ENCODE peak calls at places on chromosome 19, in four cellular contexts. One of them, this sample, is unnamed.

GRCh38 chr19:22600690-22601648 is 33.2 kb upstream of the ZNF492 start:
- DNase-seq in left ventricle myocardium inferior: no peak
- DNase-seq in endothelial cell: no peak
- DNase-seq in HCT116: no peak
- DNase-seq in this sample: no peak

GRCh38 chr19:40599331-40600085 is 1.7 kb upstream of the LTBP4 start:
- DNase-seq in left ventricle myocardium inferior: no peak
- DNase-seq in endothelial cell: no peak
- DNase-seq in HCT116: no peak
- DNase-seq in this sample: no peak

GRCh38 chr19:45591004-45591637 is 6.5 kb upstream of the OPA3 start:
- DNase-seq in left ventricle myocardium inferior: no peak
- DNase-seq in endothelial cell: peak; percentile 60
- DNase-seq in HCT116: no peak
- DNase-seq in this sample: no peak

GRCh38 chr19:5743640-5744039 is 23.2 kb downstream of the CATSPERD start:
- DNase-seq in left ventricle myocardium inferior: no peak
- DNase-seq in endothelial cell: no peak
- DNase-seq in HCT116: no peak
- DNase-seq in this sample: no peak

GRCh38 chr19:34731019-34731829 is 2.8 kb upstream of the ZNF181 start:
- DNase-seq in left ventricle myocardium inferior: peak; percentile 22
- DNase-seq in endothelial cell: no peak
- DNase-seq in HCT116: no peak
- DNase-seq in this sample: no peak

GRCh38 chr19:31285744-31286143 is 63.5 kb downstream of the TSHZ3 start:
- DNase-seq in left ventricle myocardium inferior: no peak
- DNase-seq in endothelial cell: no peak
- DNase-seq in HCT116: no peak
- DNase-seq in this sample: no peak

GRCh38 chr19:29882719-29883105 is 59.3 kb upstream of the URI1 start:
- DNase-seq in left ventricle myocardium inferior: no peak
- DNase-seq in endothelial cell: no peak
- DNase-seq in HCT116: no peak
- DNase-seq in this sample: no peak

GRCh38 chr19:36141039-36141914 is 1.4 kb downstream of the CAPNS1 start:
- DNase-seq in left ventricle myocardium inferior: peak; percentile 88
- DNase-seq in endothelial cell: peak; percentile 85
- DNase-seq in HCT116: peak; percentile 83
- DNase-seq in this sample: peak; percentile 52

GRCh38 chr19:29798783-29799182 is 13.0 kb upstream of the CCNE1 start:
- DNase-seq in left ventricle myocardium inferior: no peak
- DNase-seq in endothelial cell: no peak
- DNase-seq in HCT116: no peak
- DNase-seq in this sample: no peak

GRCh38 chr19:17692566-17692965 is 4.4 kb upstream of the UNC13A start:
- DNase-seq in left ventricle myocardium inferior: no peak
- DNase-seq in endothelial cell: no peak
- DNase-seq in HCT116: no peak
- DNase-seq in this sample: no peak

GRCh38 chr19:14089662-14090508 is 666 bp downstream of the SAMD1 start:
- DNase-seq in left ventricle myocardium inferior: peak; percentile 58
- DNase-seq in endothelial cell: peak; percentile 57
- DNase-seq in HCT116: no peak
- DNase-seq in this sample: no peak

GRCh38 chr19:55044771-55045716 is 7.0 kb upstream of the GP6 start:
- DNase-seq in left ventricle myocardium inferior: no peak
- DNase-seq in endothelial cell: no peak
- DNase-seq in HCT116: no peak
- DNase-seq in this sample: no peak

GRCh38 chr19:45276284-45276687 is 25.2 kb downstream of the MARK4 start:
- DNase-seq in left ventricle myocardium inferior: no peak
- DNase-seq in endothelial cell: no peak
- DNase-seq in HCT116: no peak
- DNase-seq in this sample: no peak

GRCh38 chr19:47540748-47541147 is 25.9 kb upstream of the NAPA start:
- DNase-seq in left ventricle myocardium inferior: no peak
- DNase-seq in endothelial cell: no peak
- DNase-seq in HCT116: no peak
- DNase-seq in this sample: no peak
- TF ChIP-seq CTCF in left ventricle myocardium inferior: peak; percentile 25
- TF ChIP-seq CTCF in endothelial cell: no peak
- TF ChIP-seq CTCF in HCT116: peak; percentile 2
- TF ChIP-seq CTCF in this sample: no peak

DNA sequence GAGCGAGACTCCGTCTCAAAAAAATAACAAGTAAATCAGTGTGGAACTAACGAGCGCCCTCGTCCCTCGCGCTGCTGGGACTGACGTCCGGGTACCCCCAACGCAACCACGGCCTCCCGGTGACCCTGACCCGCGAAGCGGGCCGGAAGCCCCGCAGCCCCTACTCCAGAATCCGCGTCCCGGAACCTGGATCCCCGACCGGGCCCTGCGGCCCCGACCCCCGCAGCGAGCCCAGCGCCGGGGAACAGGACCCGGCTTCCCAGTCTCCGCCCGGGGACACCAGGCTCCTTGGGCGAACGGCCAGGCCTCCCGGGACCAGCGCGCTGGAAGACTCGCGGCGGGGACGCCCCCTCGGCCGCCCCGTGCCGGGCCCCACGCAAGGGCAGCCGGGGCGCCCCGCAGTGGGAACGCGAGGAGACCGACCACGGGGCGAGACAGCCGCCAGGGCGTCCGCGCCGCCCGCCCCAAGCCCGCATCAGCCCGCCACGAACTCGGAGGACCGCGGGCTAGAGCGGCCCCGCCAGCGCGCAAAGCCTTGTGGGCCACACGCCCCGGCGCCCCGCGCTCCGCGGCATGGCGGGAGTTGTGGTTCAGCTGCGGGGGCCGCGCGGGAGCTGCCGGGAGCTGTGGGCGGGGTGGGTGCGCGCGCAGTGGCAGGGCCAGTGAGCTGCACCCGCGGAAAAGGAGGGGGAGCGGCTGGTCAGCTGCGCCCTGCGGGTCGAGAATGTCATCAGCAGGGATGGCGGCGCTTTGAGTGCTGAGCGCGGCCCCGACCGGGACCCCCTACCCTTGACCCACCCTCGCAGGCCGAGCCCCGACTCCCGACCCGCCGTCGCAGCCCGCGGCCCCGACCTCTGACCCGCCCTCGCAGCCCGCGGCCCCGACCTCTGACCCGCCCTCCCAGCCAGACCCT is 7.5 kb upstream of the MADCAM1 start:
- DNase-seq in left ventricle myocardium inferior: peak; percentile 99
- DNase-seq in endothelial cell: peak; percentile 95
- DNase-seq in HCT116: peak; percentile 84
- DNase-seq in this sample: peak; percentile 68
- TF ChIP-seq CTCF in left ventricle myocardium inferior: no peak
- TF ChIP-seq CTCF in endothelial cell: peak; percentile 23
- TF ChIP-seq CTCF in HCT116: no peak
- TF ChIP-seq CTCF in this sample: no peak

DNA sequence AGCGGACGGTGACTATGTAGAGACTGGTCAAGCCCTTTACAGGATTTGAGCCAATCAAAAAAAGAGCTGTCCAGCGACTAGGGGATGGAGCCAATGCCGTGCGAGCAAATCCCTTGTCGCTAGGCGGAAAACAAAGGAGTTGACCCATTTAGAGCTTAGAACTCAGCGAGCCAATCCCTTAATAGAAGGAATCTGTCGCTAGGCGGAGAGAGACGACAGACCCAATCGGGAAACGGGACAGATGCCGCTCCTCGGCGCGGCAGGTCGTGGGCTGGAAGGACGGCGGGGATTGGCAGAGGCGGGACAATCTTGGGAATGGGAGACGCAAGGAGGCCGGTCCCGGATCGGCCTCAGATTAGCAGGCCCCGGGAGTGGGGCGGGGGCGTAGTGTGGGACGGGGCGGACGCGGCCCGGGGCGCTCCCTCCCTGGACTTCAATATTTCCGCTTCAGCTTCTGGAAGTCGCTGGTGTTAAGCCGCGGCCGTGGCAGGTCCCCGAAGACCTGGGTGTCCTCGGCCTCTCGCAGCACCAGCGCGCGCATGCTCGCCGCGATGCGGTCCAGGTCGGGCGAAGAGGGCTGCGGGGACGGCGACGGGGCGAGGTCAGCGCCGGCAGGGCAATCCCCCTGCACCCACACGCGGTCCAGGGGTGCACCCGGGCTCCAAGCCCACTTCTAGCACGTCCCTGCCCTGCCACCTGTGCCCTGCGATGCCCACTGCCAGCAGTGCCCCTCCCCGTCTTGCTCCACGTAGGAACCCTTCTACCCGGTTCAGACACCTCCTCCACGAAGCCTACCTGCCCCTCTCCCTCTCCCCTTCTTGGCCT is 2.3 kb upstream of the PNKP start:
- DNase-seq in left ventricle myocardium inferior: peak; percentile 94
- DNase-seq in endothelial cell: peak; percentile 98
- DNase-seq in HCT116: peak; percentile 100
- DNase-seq in this sample: peak; percentile 100
- TF ChIP-seq CTCF in left ventricle myocardium inferior: peak; percentile 29
- TF ChIP-seq CTCF in endothelial cell: no peak
- TF ChIP-seq CTCF in HCT116: no peak
- TF ChIP-seq CTCF in this sample: no peak

DNA sequence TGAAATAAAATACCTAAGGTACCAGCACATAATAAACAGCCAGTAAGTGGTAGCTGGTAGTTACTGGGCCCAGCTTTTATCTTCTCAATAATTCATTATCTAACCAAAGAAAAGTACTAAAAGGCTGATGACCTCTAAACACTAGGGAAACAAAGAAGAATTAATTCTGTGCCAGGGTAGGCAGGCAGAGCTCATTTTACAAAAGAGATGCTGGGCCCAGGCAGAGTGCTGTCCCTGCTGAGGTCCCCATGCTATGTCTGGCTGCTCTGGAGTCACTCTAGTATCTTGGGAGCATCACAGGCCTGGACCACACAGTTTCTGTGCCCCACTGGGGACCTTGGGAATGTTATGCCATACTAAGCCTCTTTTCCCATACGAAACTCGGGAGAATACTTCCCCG is 18.2 kb downstream of the ZNF507 start:
- DNase-seq in left ventricle myocardium inferior: no peak
- DNase-seq in endothelial cell: no peak
- DNase-seq in HCT116: no peak
- DNase-seq in this sample: no peak
- TF ChIP-seq CTCF in left ventricle myocardium inferior: no peak
- TF ChIP-seq CTCF in endothelial cell: no peak
- TF ChIP-seq CTCF in HCT116: no peak
- TF ChIP-seq CTCF in this sample: no peak

GRCh38 chr19:50661675-50662441 is 12.6 kb downstream of the C19orf81 start:
- DNase-seq in left ventricle myocardium inferior: no peak
- DNase-seq in endothelial cell: no peak
- DNase-seq in HCT116: no peak
- DNase-seq in this sample: no peak

GRCh38 chr19:50662442-50663279 is 13.4 kb downstream of the C19orf81 start:
- DNase-seq in left ventricle myocardium inferior: no peak
- DNase-seq in endothelial cell: no peak
- DNase-seq in HCT116: no peak
- DNase-seq in this sample: no peak

GRCh38 chr19:50664204-50664603 is 15.0 kb downstream of the C19orf81 start:
- DNase-seq in left ventricle myocardium inferior: no peak
- DNase-seq in endothelial cell: no peak
- DNase-seq in HCT116: no peak
- DNase-seq in this sample: no peak

GRCh38 chr19:50661087-50661486 is 11.8 kb downstream of the C19orf81 start:
- DNase-seq in left ventricle myocardium inferior: no peak
- DNase-seq in endothelial cell: no peak
- DNase-seq in HCT116: no peak
- DNase-seq in this sample: no peak

DNA sequence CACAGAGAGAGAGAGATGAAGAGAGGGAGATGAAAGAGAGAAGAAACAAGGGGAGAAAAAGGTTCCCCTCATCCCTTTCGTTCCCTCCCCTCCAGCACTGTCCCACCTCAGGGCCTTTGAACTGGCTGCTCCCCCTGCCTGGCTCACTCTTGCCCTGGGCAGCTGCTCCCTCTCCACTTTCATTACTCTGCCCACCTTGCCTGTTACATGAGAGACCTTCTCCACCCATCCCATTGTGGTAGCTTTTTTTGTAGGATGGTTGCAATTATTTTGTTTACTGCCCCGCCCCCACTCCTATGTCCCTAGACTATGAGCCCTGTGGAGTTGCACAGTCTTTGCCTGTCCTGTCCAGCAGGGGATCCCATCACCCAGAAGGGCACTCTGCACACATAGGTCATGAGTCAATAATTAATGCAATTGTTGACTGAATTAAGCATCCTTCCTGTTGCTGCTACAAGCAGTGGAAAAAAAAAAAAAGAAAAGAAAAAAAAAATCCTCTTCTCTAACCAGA is 14.1 kb downstream of the C19orf81 start:
- DNase-seq in left ventricle myocardium inferior: no peak
- DNase-seq in endothelial cell: no peak
- DNase-seq in HCT116: no peak
- DNase-seq in this sample: no peak
- TF ChIP-seq CTCF in left ventricle myocardium inferior: no peak
- TF ChIP-seq CTCF in endothelial cell: no peak
- TF ChIP-seq CTCF in HCT116: peak; percentile 47
- TF ChIP-seq CTCF in this sample: peak; percentile 17

GRCh38 chr19:10450191-10450852 is 30.0 kb downstream of the PDE4A start:
- DNase-seq in left ventricle myocardium inferior: no peak
- DNase-seq in endothelial cell: no peak
- DNase-seq in HCT116: no peak
- DNase-seq in this sample: no peak
- TF ChIP-seq CTCF in left ventricle myocardium inferior: no peak
- TF ChIP-seq CTCF in endothelial cell: no peak
- TF ChIP-seq CTCF in HCT116: no peak
- TF ChIP-seq CTCF in this sample: no peak